ENCODE peak calls at places on chromosomes 13 and 19, in five cellular contexts. W is neural progenitor cell, B is stomach, D is right atrium auricular region, E is sigmoid colon. K is an unnamed sample.

GRCh38 chr19:42207767-42208259 is 9.7 kb downstream of the DEDD2 start:
- DNase-seq in W (no peak), B (peak; percentile 43), D (no peak), E (no peak), K (no peak)

GRCh38 chr19:9842834-9843625 is 7.9 kb downstream of the PIN1 start:
- DNase-seq in W (no peak), B (no peak), D (no peak), E (no peak), K (no peak)

GRCh38 chr19:40672038-40672437 is 18.4 kb downstream of the NUMBL start:
- DNase-seq in W (no peak), B (no peak), D (no peak), E (no peak), K (no peak)

GRCh38 chr19:13834308-13834790 is 39.1 kb downstream of the ZSWIM4 start:
- DNase-seq in W (no peak), B (no peak), D (no peak), E (peak; percentile 61), K (no peak)

GRCh38 chr19:38952395-38953165 is 21.8 kb downstream of the MRPS12 start:
- DNase-seq in W (peak; percentile 54), B (peak; percentile 39), D (no peak), E (no peak), K (no peak)

GRCh38 chr19:7386308-7386707 is 37.6 kb downstream of the ARHGEF18 start:
- DNase-seq in W (no peak), B (no peak), D (no peak), E (no peak), K (no peak)

GRCh38 chr13:113050856-113051431 is 54.6 kb upstream of the F7 start:
- DNase-seq in W (no peak), B (no peak), D (no peak), E (no peak), K (no peak)

GRCh38 chr19:10760268-10760944 is 42.5 kb downstream of the DNM2 start:
- DNase-seq in W (no peak), B (no peak), D (no peak), E (no peak), K (no peak)

GRCh38 chr19:38697641-38698071 is 46.6 kb downstream of the CAPN12 start:
- DNase-seq in W (no peak), B (no peak), D (no peak), E (no peak), K (no peak)

GRCh38 chr19:6947745-6948144 is 60.4 kb downstream of the ADGRE1 start:
- DNase-seq in W (no peak), B (no peak), D (no peak), E (no peak), K (no peak)

GRCh38 chr13:20824762-20825161 is 51.0 kb upstream of the EEF1AKMT1 start:
- DNase-seq in W (no peak), B (no peak), D (no peak), E (no peak), K (no peak)

GRCh38 chr19:46898731-46899130 is 37.9 kb downstream of the ARHGAP35 start:
- DNase-seq in W (no peak), B (no peak), D (no peak), E (peak; percentile 75), K (no peak)

GRCh38 chr19:16415806-16416205 is 56.0 kb downstream of the EPS15L1 start:
- DNase-seq in W (no peak), B (no peak), D (no peak), E (no peak), K (no peak)

GRCh38 chr19:4722671-4723464 is 774 bp downstream of the DPP9 start:
- DNase-seq in W (peak; percentile 10), B (peak; percentile 39), D (no peak), E (no peak), K (peak; percentile 50)

GRCh38 chr19:38706792-38707511 is 37.3 kb downstream of the CAPN12 start:
- DNase-seq in W (no peak), B (no peak), D (no peak), E (no peak), K (no peak)

GRCh38 chr13:79678100-79678499 is 197.1 kb downstream of the NDFIP2 start:
- DNase-seq in W (no peak), B (no peak), D (no peak), E (no peak), K (no peak)

GRCh38 chr13:44299142-44299541 is 74.5 kb upstream of the SERP2 start:
- DNase-seq in W (no peak), B (no peak), D (no peak), E (no peak), K (no peak)

GRCh38 chr13:44354884-44355283 is 18.7 kb upstream of the SERP2 start:
- DNase-seq in W (no peak), B (no peak), D (no peak), E (no peak), K (no peak)

GRCh38 chr19:1908364-1908678 is 3.1 kb downstream of the ADAT3 start:
- DNase-seq in W (no peak), B (no peak), D (no peak), E (no peak), K (no peak)
- H3K27ac ChIP-seq in W (no peak overlapping the region), B (peak overlapping the region; percentile 93), D (no peak overlapping the region), E (no peak overlapping the region), K (peak overlapping the region; percentile 71)

GRCh38 chr13:22880756-22881701 is 299.8 kb upstream of the SGCG start:
- DNase-seq in W (no peak), B (no peak), D (no peak), E (no peak), K (no peak)

GRCh38 chr13:22877421-22877820 is 303.4 kb upstream of the SGCG start:
- DNase-seq in W (no peak), B (no peak), D (no peak), E (no peak), K (no peak)

GRCh38 chr13:22883961-22884360 is 296.8 kb upstream of the SGCG start:
- DNase-seq in W (peak; percentile 54), B (no peak), D (no peak), E (no peak), K (no peak)

GRCh38 chr13:22883262-22883840 is 297.4 kb upstream of the SGCG start:
- DNase-seq in W (no peak), B (no peak), D (no peak), E (no peak), K (no peak)
- H3K27ac ChIP-seq in W (peak overlapping the region; percentile 46), B (no peak overlapping the region), D (no peak overlapping the region), E (no peak overlapping the region), K (no peak overlapping the region)

GRCh38 chr19:1811942-1812425 is at the start of gene ATP8B3:
- DNase-seq in W (no peak), B (peak; percentile 84), D (no peak), E (no peak), K (no peak)

GRCh38 chr19:1809663-1810062 is 2.4 kb downstream of the ATP8B3 start:
- DNase-seq in W (no peak), B (no peak), D (no peak), E (no peak), K (no peak)

GRCh38 chr19:1812426-1813196 is 535 bp upstream of the ATP8B3 start:
- DNase-seq in W (peak; percentile 96), B (peak; percentile 91), D (peak; percentile 93), E (peak; percentile 96), K (peak; percentile 79)

GRCh38 chr19:1810439-1811160 is 1.5 kb downstream of the ATP8B3 start:
- DNase-seq in W (no peak), B (no peak), D (no peak), E (no peak), K (no peak)

GRCh38 chr19:1811472-1811894 is 593 bp downstream of the ATP8B3 start:
- DNase-seq in W (no peak), B (peak; percentile 83), D (peak; percentile 86), E (peak; percentile 86), K (peak; percentile 46)
- H3K27ac ChIP-seq in W (no peak overlapping the region), B (peak overlapping the region; percentile 87), D (peak overlapping the region; percentile 60), E (peak overlapping the region; percentile 81), K (no peak overlapping the region)

GRCh38 chr19:2751438-2751830 is 11.6 kb upstream of the SLC39A3 start:
- DNase-seq in W (no peak), B (no peak), D (no peak), E (no peak), K (no peak)
- H3K27ac ChIP-seq in W (no peak overlapping the region), B (no peak overlapping the region), D (no peak overlapping the region), E (no peak overlapping the region), K (no peak overlapping the region)

DNA sequence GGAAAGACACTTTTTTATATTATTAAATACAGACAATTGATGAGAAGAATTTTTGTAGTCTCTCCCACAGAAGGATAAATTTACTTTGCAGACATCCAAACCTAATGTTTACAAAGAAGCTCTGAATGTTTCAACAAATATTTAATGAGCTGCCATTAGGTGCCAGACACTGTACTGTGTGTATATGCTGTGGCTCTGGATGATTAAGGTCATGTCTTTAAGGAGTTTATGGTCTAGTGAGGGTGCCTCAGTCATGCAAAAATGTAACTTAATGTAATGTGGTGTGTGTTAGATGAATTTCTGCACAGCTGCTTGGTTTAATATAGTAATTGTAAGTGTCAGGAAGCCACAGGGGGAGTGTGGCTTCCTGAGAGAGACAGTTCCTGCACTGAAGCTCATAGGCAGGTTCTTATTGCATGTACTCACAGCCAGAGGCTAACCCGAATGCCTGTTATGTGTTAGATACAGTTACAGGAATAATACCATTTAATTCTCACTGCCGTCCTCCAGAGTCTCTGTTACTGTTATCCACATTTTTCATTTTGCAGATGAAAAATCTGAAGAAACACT is 43.3 kb downstream of the SPATA13 start:
- DNase-seq in W (no peak), B (no peak), D (no peak), E (no peak), K (peak; percentile 53)
- H3K27ac ChIP-seq in W (no peak overlapping the region), B (no peak overlapping the region), D (no peak overlapping the region), E (no peak overlapping the region), K (peak overlapping the region; percentile 50)

DNA sequence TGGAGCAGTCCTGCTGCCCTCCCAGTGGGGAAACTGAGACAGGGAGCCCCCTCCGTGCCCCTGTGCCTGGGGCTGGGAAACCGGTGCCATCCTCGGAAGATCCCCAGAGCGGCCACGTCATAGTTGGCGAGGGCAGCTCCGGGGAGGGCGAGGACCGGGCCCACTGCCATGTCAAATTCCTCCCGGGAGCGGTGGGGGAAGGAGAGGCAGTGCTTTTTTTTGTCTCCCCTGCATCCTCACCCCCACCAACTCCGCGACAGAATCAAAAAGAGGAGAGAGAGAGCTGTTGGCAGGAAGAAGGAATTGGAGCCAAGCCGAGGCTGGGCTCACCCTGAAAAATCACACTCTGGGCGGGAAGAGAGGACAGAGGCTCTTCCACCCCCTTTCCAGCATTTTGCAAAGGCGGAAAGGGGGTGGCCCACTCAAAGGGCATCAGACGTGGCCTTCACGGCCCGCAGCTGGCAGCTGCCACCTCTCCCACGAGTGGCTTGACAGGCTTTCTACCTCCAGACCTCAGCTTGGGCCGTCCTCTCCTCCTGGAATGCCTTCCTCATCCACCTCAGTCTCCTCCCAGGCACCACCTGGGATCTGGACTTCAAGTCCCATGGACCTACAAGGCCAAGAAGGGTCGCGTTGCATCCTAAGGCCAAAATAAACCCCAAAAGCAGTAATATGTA is 19.6 kb upstream of the NFIC start:
- DNase-seq in W (no peak), B (peak; percentile 83), D (peak; percentile 81), E (peak; percentile 96), K (peak; percentile 75)
- H3K27ac ChIP-seq in W (no peak overlapping the region), B (peak overlapping the region; percentile 85), D (peak overlapping the region; percentile 91), E (peak overlapping the region; percentile 89), K (peak overlapping the region; percentile 82)

GRCh38 chr19:48195106-48195830 is 24.8 kb downstream of the ZSWIM9 start:
- DNase-seq in W (no peak), B (no peak), D (no peak), E (no peak), K (no peak)
- H3K27ac ChIP-seq in W (no peak overlapping the region), B (no peak overlapping the region), D (no peak overlapping the region), E (no peak overlapping the region), K (no peak overlapping the region)

DNA sequence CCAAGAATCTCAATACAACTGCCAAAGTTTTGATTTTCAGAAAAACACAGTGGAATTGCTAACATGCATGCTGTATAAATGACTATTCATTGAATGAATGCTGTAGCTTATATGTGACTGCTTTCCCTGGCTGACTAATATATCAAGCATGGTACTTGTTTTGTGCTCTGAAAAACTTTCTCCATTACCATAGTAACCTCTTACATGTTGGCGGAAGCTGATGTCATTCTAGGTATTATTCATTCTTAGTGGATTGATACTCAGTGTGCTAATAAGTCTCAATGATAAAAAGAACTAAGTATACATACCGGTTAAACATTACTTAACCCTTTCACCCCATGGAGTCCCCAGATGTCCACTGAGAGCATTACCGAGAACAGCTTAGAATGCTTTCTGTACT is 166.0 kb upstream of the MYO16 start:
- DNase-seq in W (no peak), B (no peak), D (no peak), E (no peak), K (no peak)
- H3K27ac ChIP-seq in W (no peak overlapping the region), B (no peak overlapping the region), D (no peak overlapping the region), E (no peak overlapping the region), K (no peak overlapping the region)

K was measured in prostate gland.